ENCODE peak calls at places on chromosome 15, in five cellular contexts. C is NCI-H748 treated with DMSO at 0.1 percent for 48 hours; O is choroid plexus epithelial cell; S is NCI-H460; L is activated T-cell treated with anti-CD3 and anti-CD28 coated beads, Interleukin-2, amount 50 U/mL, for 48 hours. B is an unnamed sample.

GRCh38 chr15:68201879-68202261 is 3.3 kb downstream of the CALML4 start:
- DNase-seq in L (no peak), C (no peak), O (no peak), S (no peak), B (no peak)

GRCh38 chr15:39099524-39099923 is 481.4 kb upstream of the THBS1 start:
- DNase-seq in L (no peak), C (no peak), S (no peak), O (peak; percentile 22), B (no peak)

GRCh38 chr15:63979227-63979793 is 67.0 kb downstream of the DAPK2 start:
- DNase-seq in L (no peak), C (no peak), S (no peak), O (no peak), B (no peak)

GRCh38 chr15:70788114-70789049 is 25.0 kb upstream of the UACA start:
- DNase-seq in L (no peak), C (no peak), S (no peak), O (peak; percentile 80), B (no peak)

GRCh38 chr15:67066041-67067021 is 929 bp downstream of the SMAD3 start:
- DNase-seq in L (peak; percentile 63), S (no peak), O (no peak), C (no peak), B (no peak)

GRCh38 chr15:53251998-53252397 is 461.9 kb upstream of the ONECUT1 start:
- DNase-seq in O (no peak), S (no peak), C (no peak), L (no peak), B (no peak)

GRCh38 chr15:55267401-55268053 is 22.1 kb downstream of the RAB27A start:
- DNase-seq in L (peak; percentile 77), C (no peak), O (peak; percentile 52), S (no peak), B (peak; percentile 69)

GRCh38 chr15:80999623-81000036 is 1.1 kb upstream of the TLNRD1 start:
- DNase-seq in O (no peak), C (no peak), L (peak; percentile 76), S (no peak), B (peak; percentile 35)

GRCh38 chr15:75943713-75944215 is 40.1 kb downstream of the FBXO22 start:
- DNase-seq in S (no peak), O (no peak), C (no peak), L (no peak), B (no peak)

GRCh38 chr15:101017935-101018849 is 99.0 kb downstream of the LRRK1 start:
- DNase-seq in O (peak; percentile 78), S (no peak), C (no peak), L (peak; percentile 10), B (no peak)

GRCh38 chr15:79032656-79033055 is 57.9 kb downstream of the RASGRF1 start:
- DNase-seq in S (no peak), L (no peak), O (no peak), C (no peak), B (no peak)

GRCh38 chr15:77409259-77410156 is 10.4 kb downstream of the PEAK1 start:
- DNase-seq in O (peak; percentile 53), L (no peak), S (no peak), C (no peak), B (no peak)

GRCh38 chr15:44265757-44266156 is 22.8 kb upstream of the GOLM2 start:
- DNase-seq in O (peak; percentile 13), S (no peak), L (no peak), C (no peak), B (no peak)

GRCh38 chr15:25805006-25805405 is 58.1 kb downstream of the ATP10A start:
- DNase-seq in C (no peak), L (no peak), O (no peak), S (no peak), B (no peak)

GRCh38 chr15:50993598-50993997 is 85.1 kb downstream of the AP4E1 start:
- DNase-seq in C (no peak), L (no peak), S (no peak), O (no peak), B (no peak)

GRCh38 chr15:83299462-83299861 is 15.0 kb upstream of the BNC1 start:
- DNase-seq in C (no peak), L (no peak), S (no peak), O (no peak), B (no peak)

GRCh38 chr15:83816124-83816883 is 162.4 kb downstream of the ADAMTSL3 start:
- DNase-seq in O (no peak), S (no peak), C (no peak), L (no peak), B (no peak)

GRCh38 chr15:77626002-77626401 is 6.7 kb downstream of the LINGO1 start:
- DNase-seq in O (no peak), C (no peak), S (no peak), L (no peak), B (no peak)

GRCh38 chr15:55703873-55704285 is 39.1 kb downstream of the PRTG start:
- DNase-seq in C (no peak), S (no peak), O (peak; percentile 51), L (no peak), B (no peak)

GRCh38 chr15:91948001-91948608 is 94.6 kb downstream of the SLCO3A1 start:
- DNase-seq in O (peak; percentile 4), S (no peak), C (no peak), L (no peak), B (no peak)

GRCh38 chr15:89122532-89123525 is 34.6 kb downstream of the ABHD2 start:
- DNase-seq in L (no peak), C (no peak), S (no peak), O (no peak), B (no peak)

GRCh38 chr15:70299931-70300858 is 202.5 kb upstream of the TLE3 start:
- DNase-seq in S (no peak), O (no peak), C (no peak), L (peak; percentile 85), B (peak; percentile 29)

GRCh38 chr15:32941823-32942222 is 224.0 kb downstream of the GREM1 start:
- DNase-seq in C (no peak), S (no peak), O (no peak), L (no peak), B (no peak)

GRCh38 chr15:81255596-81255995 is 58.9 kb downstream of the IL16 start:
- DNase-seq in L (no peak), C (no peak), S (no peak), O (no peak), B (no peak)

GRCh38 chr15:31930967-31931366 is 99.3 kb upstream of the CHRNA7 start:
- DNase-seq in S (no peak), O (no peak), C (no peak), L (peak; percentile 54), B (no peak)

GRCh38 chr15:79370716-79371115 is 59.8 kb downstream of the TMED3 start:
- DNase-seq in L (no peak), C (no peak), S (no peak), O (peak; percentile 86), B (no peak)

GRCh38 chr15:41490355-41490754 is 3.3 kb upstream of the ITPKA start:
- DNase-seq in S (peak; percentile 47), L (peak; percentile 56), O (peak; percentile 96), C (no peak), B (no peak)

GRCh38 chr15:28114114-28114455 is 15.0 kb upstream of the OCA2 start:
- DNase-seq in S (no peak), L (no peak), C (no peak), O (no peak), B (no peak)

GRCh38 chr15:98671060-98672008 is 23.0 kb downstream of the IGF1R start:
- DNase-seq in O (peak; percentile 73), C (no peak), L (no peak), S (no peak), B (no peak)

B was measured in effector CD4-positive, alpha-beta T cell.